ENCODE peak calls at places on chromosomes 5 and 9, in nine cellular contexts. D is left cardiac atrium; B is cardiac fibroblast; J is GM18507; C is activated CD8-positive, alpha-beta memory T cell treated with anti-CD3 and anti-CD28 coated beads, Interleukin-2, amount 50 U/mL, for 4 hours; Y is activated CD4-positive, alpha-beta T cell treated with anti-CD3 and anti-CD28 coated beads, Interleukin-2, amount 50 U/mL, for 1 hour; L is cardiac muscle cell; K is ovary; U is aorta. Q is an unnamed sample.

GRCh38 chr5:124650960-124651662 is 95.3 kb downstream of the ZNF608 start:
- DNase-seq in C (no peak), J (no peak), Y (no peak), B (peak; percentile 68), K (no peak), U (no peak), D (no peak), L (peak; percentile 60), Q (no peak)

GRCh38 chr5:170745481-170746061 is 38.0 kb upstream of the GABRP start:
- DNase-seq in C (no peak), Y (no peak), L (no peak), B (peak; percentile 6), U (no peak), D (peak; percentile 40), K (no peak), J (no peak), Q (peak; percentile 13)

GRCh38 chr5:102750435-102750834 is 4.7 kb upstream of the PAM start:
- DNase-seq in B (no peak), C (no peak), Y (no peak), K (no peak), L (no peak), D (no peak), J (no peak), U (no peak), Q (no peak)

GRCh38 chr5:36193746-36194145 is 41.8 kb downstream of the SKP2 start:
- DNase-seq in B (no peak), C (no peak), D (no peak), L (no peak), U (no peak), Y (no peak), K (no peak), J (no peak), Q (no peak)

GRCh38 chr9:136181784-136182421 is 23.0 kb downstream of the LHX3 start:
- DNase-seq in J (no peak), B (no peak), D (no peak), C (no peak), L (no peak), U (no peak), K (no peak), Y (no peak), Q (no peak)

GRCh38 chr9:93091056-93091452 is 5.0 kb upstream of the CARD19 start:
- DNase-seq in K (peak; percentile 4), D (no peak), B (no peak), C (no peak), Y (no peak), U (peak; percentile 4), J (no peak), L (no peak), Q (no peak)

GRCh38 chr9:135490980-135491444 is 9.5 kb upstream of the MRPS2 start:
- DNase-seq in J (no peak), K (no peak), U (peak; percentile 35), D (no peak), L (no peak), C (no peak), B (no peak), Y (no peak), Q (no peak)

GRCh38 chr5:4411664-4412063 is 728.5 kb upstream of the ADAMTS16 start:
- DNase-seq in C (no peak), K (no peak), L (no peak), J (no peak), Y (no peak), U (no peak), D (no peak), B (no peak), Q (no peak)

GRCh38 chr5:179268399-179268952 is 76.8 kb downstream of the ADAMTS2 start:
- DNase-seq in B (no peak), K (no peak), L (no peak), J (no peak), U (peak; percentile 39), Y (no peak), C (no peak), D (peak; percentile 15), Q (no peak)

Q was measured in MM.1S.